ENCODE peak calls at places on chromosomes 4 and X, in four cellular contexts. C, X, T and G are unnamed samples.
A peak's percentile ranks its signal among the peaks of the same experiment; 100 is the strongest.

GRCh38 chr4:119207051-119207450 is 5.5 kb upstream of the USP53 start:
- DNase-seq in T (peak; percentile 71), C (no peak), X (no peak), G (no peak)

GRCh38 chr4:81166431-81166830 is 48.6 kb downstream of the PRKG2 start:
- DNase-seq in T (peak; percentile 64), X (no peak), C (no peak), G (peak; percentile 42)

GRCh38 chr4:56641494-56642051 is 39.5 kb downstream of the HOPX start:
- DNase-seq in X (no peak), C (no peak), T (peak; percentile 93), G (peak; percentile 82)

GRCh38 chr4:38364383-38364963 is 299.5 kb upstream of the KLF3 start:
- DNase-seq in X (no peak), C (no peak), T (no peak), G (no peak)

GRCh38 chr4:89551191-89551590 is 243.6 kb upstream of the GPRIN3 start:
- DNase-seq in T (no peak), X (no peak), C (no peak), G (peak; percentile 33)

GRCh38 chr4:144594471-144594986 is 51.4 kb upstream of the HHIP start:
- DNase-seq in X (no peak), T (no peak), C (no peak), G (no peak)

GRCh38 chrX:4932790-4933189 is 1219.3 kb upstream of the PRKX start:
- DNase-seq in X (no peak), T (peak; percentile 3), C (no peak), G (peak; percentile 21)

GRCh38 chr4:184177271-184177670 is 40.4 kb downstream of the ENPP6 start:
- DNase-seq in X (no peak), T (no peak), C (no peak), G (no peak)

DNA sequence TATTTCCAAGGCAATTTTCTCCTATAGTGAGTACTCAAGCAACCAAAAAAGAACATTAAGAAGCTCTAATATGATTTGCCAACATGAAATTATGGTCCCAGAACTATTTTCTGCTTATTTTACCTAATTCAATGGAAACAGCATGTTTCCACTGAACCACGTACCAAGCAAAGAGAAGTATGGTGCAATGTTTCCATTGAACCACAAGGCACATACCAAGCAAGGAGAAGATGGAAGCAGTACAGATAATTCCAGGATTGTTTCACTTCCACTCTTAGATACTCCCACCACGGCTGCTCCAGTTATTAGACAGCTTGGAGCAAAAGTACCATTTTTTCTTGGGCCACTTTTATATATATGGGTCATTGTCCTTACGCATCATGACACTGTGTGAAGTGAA is 164.9 kb downstream of the RNF150 start:
- DNase-seq in X (no peak), C (no peak), T (peak; percentile 8), G (no peak)
- TF ChIP-seq CTCF in X (no peak), C (no peak), T (no peak), G (no peak)

DNA sequence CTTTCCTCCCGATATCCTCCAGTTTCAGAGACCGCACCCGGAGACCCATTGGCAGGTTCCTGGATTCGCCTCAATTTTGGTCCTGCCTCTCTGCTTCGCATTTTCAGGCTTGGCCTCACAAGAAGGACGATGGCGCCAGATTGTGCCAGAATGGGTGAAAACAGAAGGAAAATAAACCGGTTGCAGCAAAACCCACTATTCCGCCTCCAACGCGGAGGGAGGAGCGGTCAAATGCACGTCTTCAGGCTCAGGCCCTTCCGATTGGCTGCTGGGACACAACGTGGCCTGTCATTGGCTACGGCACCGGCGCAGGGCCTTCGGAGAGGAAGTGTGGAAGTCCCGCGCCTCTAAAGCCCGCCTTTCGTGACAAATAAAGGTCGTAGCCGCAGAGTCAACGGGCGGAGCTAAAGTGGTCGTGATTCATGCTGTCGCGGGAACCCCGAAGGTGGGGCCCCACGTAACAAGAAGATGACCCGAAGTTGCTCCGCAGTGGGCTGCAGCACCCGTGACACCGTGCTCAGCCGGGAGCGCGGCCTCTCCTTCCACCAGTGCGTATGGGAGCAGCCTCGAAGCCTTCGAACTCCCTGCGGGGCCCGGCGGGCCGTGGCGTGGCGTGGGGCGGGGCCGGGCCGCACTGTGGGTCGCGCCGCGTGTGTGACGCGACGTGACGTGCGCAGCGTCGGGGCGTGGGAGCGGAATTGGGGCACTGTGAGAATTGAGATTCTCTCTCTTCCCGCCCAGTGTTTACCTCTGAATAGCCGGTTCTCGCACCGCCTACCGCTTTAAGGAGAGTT is at the start of gene THAP9:
- DNase-seq in C (peak; percentile 98), T (peak; percentile 100), X (peak; percentile 99), G (peak; percentile 99)
- TF ChIP-seq CTCF in C (no peak), T (no peak), X (no peak), G (no peak)

DNA sequence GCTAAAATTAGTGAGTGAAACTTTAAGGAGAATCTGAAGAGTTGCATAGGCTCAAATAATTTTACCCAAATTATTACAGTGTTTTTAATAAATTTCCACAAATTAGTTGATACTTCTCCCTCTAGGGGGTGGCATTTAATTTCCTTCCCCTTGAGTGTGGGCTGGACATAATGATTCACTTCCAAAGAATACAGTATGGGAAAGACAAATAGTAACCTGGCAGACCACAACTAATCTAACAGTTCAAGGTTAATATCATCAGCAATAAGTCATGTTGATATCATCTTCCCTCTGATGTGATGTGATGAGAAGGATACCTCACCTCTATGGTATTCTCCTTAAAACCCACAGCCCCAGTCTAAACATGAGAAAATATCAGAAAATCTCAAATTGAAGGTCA is 15.5 kb downstream of the PFKFB1 start:
- DNase-seq in T (peak; percentile 8), X (no peak), C (no peak), G (no peak)
- TF ChIP-seq CTCF in T (no peak), X (no peak), C (no peak), G (no peak)

DNA sequence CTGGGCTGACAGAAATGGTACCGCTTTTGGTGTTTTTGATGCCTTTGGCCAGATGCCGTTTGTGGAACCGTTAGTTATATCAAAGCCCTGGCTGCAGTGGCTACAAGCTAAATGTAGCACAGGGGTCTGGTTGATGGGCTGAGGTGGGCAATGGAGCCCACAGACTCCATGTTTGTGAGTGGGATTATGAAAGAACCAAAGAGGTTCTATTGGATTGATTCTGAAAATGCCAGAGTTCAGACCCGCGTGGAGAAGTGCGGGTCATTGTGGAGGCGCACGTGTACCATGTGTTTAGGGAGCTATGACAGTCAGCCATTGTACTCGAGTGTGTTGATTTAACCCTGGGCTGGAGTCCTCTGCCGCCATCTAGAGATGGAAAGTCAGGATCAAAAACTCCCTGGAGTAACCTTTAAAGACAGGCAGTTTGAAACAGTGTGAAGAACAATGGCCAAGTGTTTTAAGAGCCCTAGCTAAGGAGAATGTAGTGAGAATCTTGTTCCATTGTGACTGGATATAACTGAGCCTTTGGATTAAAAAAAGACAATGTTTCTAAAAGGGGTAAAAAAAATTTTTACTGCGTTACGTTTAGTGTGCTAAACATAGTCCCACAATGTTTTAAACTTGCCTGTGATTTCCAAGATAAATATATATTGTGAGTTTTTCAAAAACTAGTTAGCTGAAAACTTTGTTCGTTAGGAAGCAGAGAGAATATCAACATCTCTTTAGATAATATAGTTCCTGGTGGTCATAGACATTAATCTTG is 12.7 kb downstream of the ART3 start:
- DNase-seq in T (peak; percentile 76), C (peak; percentile 37), X (no peak), G (peak; percentile 83)
- TF ChIP-seq CTCF in T (peak; percentile 78), C (peak; percentile 57), X (no peak), G (peak; percentile 35)

DNA sequence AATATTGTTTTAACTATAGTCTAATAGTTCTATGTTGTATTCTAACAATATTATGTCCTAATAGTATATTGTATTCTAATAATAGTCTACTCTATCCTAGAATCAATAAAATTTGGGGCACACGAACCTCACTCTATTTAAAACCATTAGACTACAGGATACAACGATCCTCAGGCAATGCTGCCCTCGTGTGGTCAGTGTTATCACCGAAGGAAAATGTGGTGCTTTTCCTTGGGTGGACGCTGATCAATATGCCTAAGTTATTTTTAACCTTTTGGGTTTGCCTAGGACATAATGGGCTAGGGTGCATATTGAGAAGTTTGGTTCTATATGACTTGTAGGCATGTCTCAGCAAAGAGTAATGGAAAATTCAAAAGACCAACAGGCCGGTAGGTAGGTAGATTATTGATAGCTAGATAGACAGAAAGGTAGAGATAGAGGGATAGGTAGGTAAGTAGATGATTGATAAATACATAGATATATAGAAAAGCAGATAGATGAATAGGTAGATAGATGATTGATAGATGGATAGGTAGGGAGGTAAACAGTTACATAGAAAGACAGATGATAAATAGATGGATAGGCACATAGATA is 75.1 kb downstream of the PRKX start:
- DNase-seq in C (peak; percentile 44), T (peak; percentile 58), X (no peak), G (peak; percentile 72)
- TF ChIP-seq CTCF in C (peak; percentile 39), T (peak; percentile 64), X (peak; percentile 49), G (peak; percentile 67)